ENCODE peak calls at places on chromosome 12, in five cellular contexts. One of them, this sample, is unnamed.

GRCh38 chr12:111870216-111870615 is 28.2 kb downstream of the MAPKAPK5 start:
- DNase-seq in activated T-cell treated with anti-CD3 and anti-CD28 coated beads, Interleukin-2, amount 50 U/mL, for 72 hours: no peak
- DNase-seq in left ventricle myocardium inferior: no peak
- DNase-seq in mesothelial cell of epicardium: no peak
- DNase-seq in NAMALWA: no peak
- DNase-seq in this sample: no peak

GRCh38 chr12:49891476-49891875 is 12.2 kb downstream of the FAIM2 start:
- DNase-seq in activated T-cell treated with anti-CD3 and anti-CD28 coated beads, Interleukin-2, amount 50 U/mL, for 72 hours: no peak
- DNase-seq in left ventricle myocardium inferior: no peak
- DNase-seq in mesothelial cell of epicardium: no peak
- DNase-seq in NAMALWA: no peak
- DNase-seq in this sample: no peak

GRCh38 chr12:93302331-93303229 is 75.1 kb upstream of the NUDT4 start:
- DNase-seq in activated T-cell treated with anti-CD3 and anti-CD28 coated beads, Interleukin-2, amount 50 U/mL, for 72 hours: no peak
- DNase-seq in left ventricle myocardium inferior: no peak
- DNase-seq in mesothelial cell of epicardium: no peak
- DNase-seq in NAMALWA: no peak
- DNase-seq in this sample: no peak

GRCh38 chr12:127300753-127301152 is 966.2 kb upstream of the TMEM132C start:
- DNase-seq in activated T-cell treated with anti-CD3 and anti-CD28 coated beads, Interleukin-2, amount 50 U/mL, for 72 hours: no peak
- DNase-seq in left ventricle myocardium inferior: no peak
- DNase-seq in mesothelial cell of epicardium: no peak
- DNase-seq in NAMALWA: no peak
- DNase-seq in this sample: no peak

GRCh38 chr12:101759396-101760047 is 20.3 kb upstream of the SYCP3 start:
- DNase-seq in activated T-cell treated with anti-CD3 and anti-CD28 coated beads, Interleukin-2, amount 50 U/mL, for 72 hours: no peak
- DNase-seq in left ventricle myocardium inferior: no peak
- DNase-seq in mesothelial cell of epicardium: no peak
- DNase-seq in NAMALWA: peak
- DNase-seq in this sample: no peak

GRCh38 chr12:13205809-13206559 is 9.5 kb downstream of the EMP1 start:
- DNase-seq in activated T-cell treated with anti-CD3 and anti-CD28 coated beads, Interleukin-2, amount 50 U/mL, for 72 hours: peak
- DNase-seq in left ventricle myocardium inferior: no peak
- DNase-seq in mesothelial cell of epicardium: no peak
- DNase-seq in NAMALWA: no peak
- DNase-seq in this sample: no peak

GRCh38 chr12:112798019-112798760 is 6.6 kb downstream of the RPH3A start:
- DNase-seq in activated T-cell treated with anti-CD3 and anti-CD28 coated beads, Interleukin-2, amount 50 U/mL, for 72 hours: no peak
- DNase-seq in left ventricle myocardium inferior: no peak
- DNase-seq in mesothelial cell of epicardium: no peak
- DNase-seq in NAMALWA: no peak
- DNase-seq in this sample: no peak

GRCh38 chr12:110269622-110270124 is 11.4 kb upstream of the ATP2A2 start:
- DNase-seq in activated T-cell treated with anti-CD3 and anti-CD28 coated beads, Interleukin-2, amount 50 U/mL, for 72 hours: no peak
- DNase-seq in left ventricle myocardium inferior: no peak
- DNase-seq in mesothelial cell of epicardium: no peak
- DNase-seq in NAMALWA: no peak
- DNase-seq in this sample: no peak

GRCh38 chr12:2959194-2959507 is at the start of gene TEAD4:
- DNase-seq in activated T-cell treated with anti-CD3 and anti-CD28 coated beads, Interleukin-2, amount 50 U/mL, for 72 hours: peak
- DNase-seq in left ventricle myocardium inferior: peak
- DNase-seq in mesothelial cell of epicardium: peak
- DNase-seq in NAMALWA: no peak
- DNase-seq in this sample: peak